ENCODE peak calls at places on chromosomes 5 and 9, in nine cellular contexts. L, O, J, S, Y, R, Q, W and Z are unnamed samples.

GRCh38 chr9:74284596-74284995 is 212.5 kb upstream of the RORB start:
- DNase-seq in L (no peak), W (no peak), S (no peak), O (no peak), R (no peak), J (no peak), Y (no peak), Q (no peak), Z (no peak)

GRCh38 chr5:141960018-141960417 is 2.0 kb upstream of the PCDH12 start:
- DNase-seq in L (no peak), Y (no peak), O (peak), Q (no peak), S (no peak), W (no peak), J (no peak), R (no peak), Z (no peak)

GRCh38 chr5:157354825-157355224 is 88.9 kb downstream of the CYFIP2 start:
- DNase-seq in O (peak), L (no peak), R (no peak), Q (no peak), J (no peak), S (no peak), W (no peak), Y (no peak), Z (no peak)

GRCh38 chr5:169599451-169599850 is 15.9 kb downstream of the SPDL1 start:
- DNase-seq in R (no peak), Y (no peak), W (no peak), O (no peak), S (no peak), J (peak), Q (peak), L (no peak), Z (no peak)

GRCh38 chr9:115524467-115525059 is 406.6 kb upstream of the TNC start:
- DNase-seq in J (peak), L (no peak), Q (no peak), S (peak), O (peak), W (no peak), Y (no peak), R (no peak), Z (peak)

GRCh38 chr5:157827429-157827828 is 31.5 kb downstream of the CLINT1 start:
- DNase-seq in L (no peak), O (no peak), Q (no peak), W (no peak), R (no peak), J (peak), S (no peak), Y (no peak), Z (no peak)

GRCh38 chr5:27125856-27126255 is 87.5 kb upstream of the CDH9 start:
- DNase-seq in Q (no peak), J (no peak), O (no peak), R (no peak), S (no peak), W (no peak), L (no peak), Y (no peak), Z (no peak)

GRCh38 chr5:171137768-171138540 is 171.1 kb upstream of the TLX3 start:
- DNase-seq in R (no peak), O (no peak), J (peak), Y (no peak), Q (no peak), L (no peak), S (no peak), W (no peak), Z (no peak)

GRCh38 chr9:133546287-133546680 is 11.8 kb downstream of the ADAMTSL2 start:
- DNase-seq in Q (no peak), O (no peak), R (no peak), S (no peak), Y (no peak), J (no peak), L (no peak), W (no peak), Z (no peak)

GRCh38 chr9:109699019-109699418 is 81.0 kb upstream of the PALM2AKAP2 start:
- DNase-seq in R (no peak), O (no peak), J (no peak), W (no peak), S (no peak), Y (no peak), L (no peak), Q (no peak), Z (no peak)

GRCh38 chr5:113488645-113489184 is 462 bp upstream of the MCC start:
- DNase-seq in Y (no peak), J (peak), L (no peak), O (no peak), S (peak), Q (no peak), R (no peak), W (no peak), Z (no peak)

GRCh38 chr9:93288341-93288740 is 104.4 kb downstream of the WNK2 start:
- DNase-seq in O (peak), L (no peak), Q (peak), S (no peak), W (no peak), R (no peak), J (no peak), Y (no peak), Z (no peak)

GRCh38 chr5:119370521-119370920 is 14.7 kb downstream of the TNFAIP8 start:
- DNase-seq in W (no peak), L (no peak), S (no peak), R (no peak), O (no peak), Y (no peak), J (no peak), Q (no peak), Z (no peak)

GRCh38 chr9:116238225-116238624 is 84.6 kb downstream of the PAPPA start:
- DNase-seq in Q (no peak), R (no peak), J (peak), S (no peak), Y (no peak), W (no peak), O (no peak), L (no peak), Z (no peak)

GRCh38 chr5:146643805-146644204 is 127.8 kb upstream of the GPR151 start:
- DNase-seq in R (no peak), Y (no peak), L (no peak), J (no peak), Q (no peak), W (no peak), O (no peak), S (no peak), Z (no peak)

GRCh38 chr5:125176005-125176390 is 429.6 kb upstream of the ZNF608 start:
- DNase-seq in Q (no peak), Y (no peak), J (no peak), W (no peak), R (no peak), L (no peak), O (no peak), S (no peak), Z (no peak)

GRCh38 chr5:16456103-16456832 is 9.3 kb downstream of the ZNF622 start:
- DNase-seq in O (peak), S (peak), L (no peak), W (peak), R (no peak), Y (peak), Q (no peak), J (peak), Z (peak)

GRCh38 chr5:148145916-148146315 is 22.4 kb upstream of the SPINK14 start:
- DNase-seq in R (no peak), S (no peak), J (peak), W (peak), Y (no peak), Q (peak), O (no peak), L (peak), Z (no peak)

GRCh38 chr9:124285903-124286291 is 28.1 kb downstream of the NEK6 start:
- DNase-seq in J (peak), Q (peak), S (no peak), L (no peak), Y (peak), R (peak), O (peak), W (peak), Z (peak)

GRCh38 chr9:115999498-115999897 is 154.1 kb upstream of the PAPPA start:
- DNase-seq in Y (no peak), S (no peak), J (peak), O (no peak), W (no peak), Q (no peak), R (no peak), L (no peak), Z (no peak)

GRCh38 chr9:137452761-137453642 is 6.1 kb downstream of the NSMF start:
- DNase-seq in Y (peak), W (no peak), J (no peak), Q (no peak), L (no peak), R (peak), O (no peak), S (no peak), Z (peak)

DNA sequence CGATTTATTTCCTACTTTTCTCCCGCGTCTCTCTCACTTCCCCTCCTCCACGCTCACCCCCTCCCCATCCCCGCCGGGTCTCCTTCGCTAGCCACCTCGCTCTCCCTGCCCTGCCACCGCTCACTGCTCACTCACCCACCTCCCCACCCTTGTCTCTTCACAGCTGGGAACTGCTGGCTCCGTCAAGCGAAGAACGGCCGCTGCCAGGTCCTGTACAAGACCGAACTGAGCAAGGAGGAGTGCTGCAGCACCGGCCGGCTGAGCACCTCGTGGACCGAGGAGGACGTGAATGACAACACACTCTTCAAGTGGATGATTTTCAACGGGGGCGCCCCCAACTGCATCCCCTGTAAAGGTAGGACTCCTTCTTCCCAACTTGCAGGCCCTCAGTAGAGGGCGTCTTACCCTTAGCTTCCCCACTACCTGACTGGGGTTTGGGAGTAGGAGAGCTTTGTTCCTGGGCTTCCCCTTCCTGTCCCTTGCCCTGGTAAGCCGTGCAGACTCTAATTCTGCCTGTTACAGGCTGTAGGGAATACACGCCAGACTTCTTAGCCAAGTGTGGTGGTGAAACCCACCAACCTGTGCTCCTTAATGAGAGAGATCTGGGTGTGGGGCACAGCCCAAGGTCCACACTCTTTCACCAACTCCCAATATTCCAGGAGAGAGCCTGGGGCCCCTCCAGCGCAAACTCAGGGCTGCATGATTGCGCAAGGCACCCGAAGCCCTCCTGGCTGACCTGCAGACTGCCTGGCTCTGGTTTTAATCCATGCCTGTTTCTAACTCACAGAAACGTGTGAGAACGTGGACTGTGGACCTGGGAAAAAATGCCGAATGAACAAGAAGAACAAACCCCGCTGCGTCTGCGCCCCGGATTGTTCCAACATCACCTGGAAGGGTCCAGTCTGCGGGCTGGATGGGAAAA is 2.5 kb downstream of the FST start:
- DNase-seq in L (no peak), J (peak), Y (peak), O (peak), R (peak), W (peak), Q (peak), S (no peak), Z (peak)
- TF ChIP-seq POLR2A in L (no peak), J (no peak), Y (no peak), O (no peak), R (no peak), W (no peak), Q (no peak), S (no peak), Z (no peak)

DNA sequence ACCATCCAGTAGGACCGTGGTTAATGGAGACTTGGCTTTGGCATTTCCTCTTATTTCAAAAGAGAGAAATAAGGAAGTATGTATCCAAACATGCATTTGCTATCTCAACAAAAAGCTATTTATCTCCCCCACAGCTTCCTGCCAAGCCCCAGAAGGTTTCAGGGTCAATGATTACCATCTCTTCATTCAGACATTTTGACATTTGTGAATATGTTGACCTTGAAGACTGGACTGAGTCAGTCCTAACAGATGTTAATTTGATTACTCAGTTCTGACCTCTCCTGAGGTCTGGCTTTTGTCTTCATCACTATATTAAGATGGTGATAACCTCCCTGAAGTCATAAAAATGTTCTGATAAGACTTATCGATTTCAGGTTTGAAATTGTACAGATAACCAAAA is 479.4 kb downstream of the AGTPBP1 start:
- DNase-seq in Q (no peak), R (no peak), J (no peak), O (no peak), Y (no peak), S (no peak), L (no peak), W (no peak), Z (no peak)
- TF ChIP-seq POLR2A in Q (no peak), R (no peak), J (no peak), O (no peak), Y (no peak), S (no peak), L (no peak), W (no peak), Z (no peak)

DNA sequence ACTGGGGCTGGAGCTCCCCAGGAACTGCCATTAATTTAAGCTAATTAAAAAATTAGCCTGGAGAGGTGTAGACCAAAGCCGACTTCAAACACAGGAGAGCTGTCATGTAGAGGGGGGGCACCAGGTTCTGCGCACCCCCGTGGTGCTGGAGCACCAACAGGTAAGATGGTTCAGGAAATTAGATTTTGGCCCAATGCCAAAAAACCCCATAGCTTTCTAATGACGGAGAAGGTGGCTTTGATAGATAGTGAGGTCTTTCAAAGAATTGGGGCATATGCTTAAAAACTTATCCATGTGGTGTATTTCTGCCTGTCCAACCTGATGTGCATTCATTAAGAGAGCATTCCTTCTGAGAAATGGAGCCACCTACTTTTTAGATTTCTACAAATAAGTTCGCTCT is 203.9 kb downstream of the GABBR2 start:
- DNase-seq in W (no peak), J (no peak), Y (no peak), S (no peak), O (no peak), Q (no peak), L (no peak), R (no peak), Z (no peak)
- TF ChIP-seq POLR2A in W (no peak), J (no peak), Y (no peak), S (no peak), O (no peak), Q (no peak), L (no peak), R (no peak), Z (no peak)

GRCh38 chr5:177503351-177504085 is 6.1 kb downstream of the DOK3 start:
- DNase-seq in O (no peak), S (no peak), L (no peak), W (no peak), Y (no peak), Q (no peak), R (no peak), J (no peak), Z (no peak)

GRCh38 chr5:177502886-177503285 is 5.5 kb upstream of the PDLIM7 start:
- DNase-seq in J (no peak), R (no peak), Q (no peak), W (no peak), S (no peak), L (no peak), Y (no peak), O (no peak), Z (no peak)

GRCh38 chr5:177504086-177505056 is 5.3 kb downstream of the DOK3 start:
- DNase-seq in L (no peak), O (no peak), Y (no peak), J (no peak), Q (no peak), R (no peak), W (no peak), S (no peak), Z (no peak)

GRCh38 chr5:177507165-177507564 is 2.5 kb downstream of the DOK3 start:
- DNase-seq in R (no peak), W (no peak), S (no peak), J (no peak), O (no peak), Q (no peak), Y (no peak), L (no peak), Z (no peak)

DNA sequence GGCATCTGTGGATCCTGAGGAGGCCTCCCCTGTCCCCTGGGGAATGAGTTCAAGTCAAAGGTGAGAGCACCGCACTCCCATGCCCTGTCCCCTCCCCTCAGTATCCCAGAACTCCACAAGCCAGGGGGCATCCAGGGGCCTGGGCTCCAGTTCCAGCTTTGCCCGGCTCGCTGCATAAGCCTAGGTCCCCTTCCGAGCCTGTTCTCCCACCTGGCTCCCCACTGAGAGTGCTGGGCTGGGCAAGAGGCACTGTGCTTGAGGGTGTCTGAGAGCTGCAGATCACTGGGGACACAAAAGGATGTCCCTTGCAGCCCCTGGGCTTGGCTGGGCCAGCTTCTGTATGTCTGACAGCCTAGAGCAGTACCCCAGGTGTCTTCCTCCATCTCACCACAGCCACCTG is 4.6 kb downstream of the DOK3 start:
- DNase-seq in S (no peak), W (no peak), Q (no peak), L (no peak), R (no peak), J (no peak), Y (no peak), O (no peak), Z (no peak)
- TF ChIP-seq POLR2A in S (no peak), W (no peak), Q (no peak), L (no peak), R (no peak), J (no peak), Y (no peak), O (no peak), Z (no peak)

DNA sequence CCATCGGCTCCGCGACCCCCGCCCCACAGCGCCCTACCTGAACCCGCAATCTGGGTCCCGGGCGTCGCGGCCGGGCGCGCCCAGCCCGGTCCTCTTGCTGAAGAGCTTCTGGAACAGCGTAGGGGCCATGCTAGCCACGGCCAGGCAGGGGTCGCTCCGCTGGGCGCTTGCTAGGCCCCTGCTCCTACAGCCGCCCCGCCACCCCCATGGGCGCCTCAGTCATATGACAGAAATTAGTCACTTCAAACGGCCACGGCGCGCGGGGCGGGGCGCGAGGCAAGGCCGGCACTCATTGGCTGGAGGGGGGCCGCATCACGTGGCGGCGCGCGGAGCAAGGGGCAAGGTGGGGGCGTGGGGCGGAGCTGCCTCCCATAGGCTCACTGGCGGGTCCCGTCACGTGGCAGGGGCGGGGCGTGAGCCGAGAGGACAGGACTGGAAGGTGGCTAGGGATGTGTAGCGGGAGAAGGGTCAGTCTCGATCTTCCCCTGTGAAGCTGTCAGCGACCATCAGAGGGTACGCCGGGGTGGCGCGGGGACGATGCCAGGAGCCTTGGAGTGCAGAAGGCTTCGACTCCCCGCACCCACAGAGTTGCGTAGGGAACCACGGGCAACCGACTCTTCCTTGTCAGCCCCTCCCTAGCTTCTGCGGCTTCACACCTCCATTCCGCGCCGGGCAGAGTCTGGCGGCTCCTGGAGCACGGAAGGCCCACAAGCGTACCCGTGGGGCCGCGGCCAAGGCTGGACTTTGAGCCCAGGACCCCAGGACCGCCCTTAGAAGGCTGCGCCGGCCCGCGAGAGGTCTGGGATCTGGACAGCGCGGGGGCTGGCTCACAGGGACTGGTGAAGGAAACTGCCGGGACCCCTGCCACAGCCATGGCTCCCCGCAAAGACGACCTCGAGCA is at the start of gene FNIP1:
- DNase-seq in J (peak), O (peak), R (peak), Y (peak), W (peak), L (peak), Q (peak), S (peak), Z (peak)
- TF ChIP-seq POLR2A in J (peak), O (peak), R (peak), Y (peak), W (peak), L (peak), Q (no peak), S (peak), Z (peak)